ENCODE peak calls at places on chromosomes 16 and 17, in ten cellular contexts. Z, U, E, J, V, L, P, T, M and W are unnamed samples. For H3K9me3, the result is how much of the 10 kb centered on the place peaks cover.

GRCh38 chr17:68288804-68289203 is 2.1 kb downstream of the SLC16A6 start:
- DNase-seq in Z (no peak), U (no peak), E (no peak), J (no peak), V (no peak), L (no peak), P (no peak), T (no peak), M (no peak), W (peak)

GRCh38 chr16:17024514-17024913 is 446.2 kb downstream of the XYLT1 start:
- DNase-seq in Z (no peak), U (no peak), E (no peak), J (no peak), V (no peak), L (no peak), P (no peak), T (no peak), M (no peak), W (no peak)

GRCh38 chr17:4482338-4483011 is 16.2 kb upstream of the SPNS2 start:
- DNase-seq in Z (no peak), U (peak), E (no peak), J (no peak), V (no peak), L (no peak), P (no peak), T (no peak), M (no peak), W (peak)

GRCh38 chr16:81445143-81445922 is 725 bp downstream of the CMIP start:
- DNase-seq in Z (peak), U (peak), E (no peak), J (peak), V (no peak), L (no peak), P (no peak), T (peak), M (peak), W (peak)

GRCh38 chr16:27966756-27967155 is 96.8 kb downstream of the GSG1L start:
- DNase-seq in Z (no peak), U (no peak), E (no peak), J (no peak), V (no peak), L (no peak), P (no peak), T (no peak), M (no peak), W (no peak)

GRCh38 chr16:81711609-81712329 is 67.3 kb upstream of the PLCG2 start:
- DNase-seq in Z (peak), U (no peak), E (no peak), J (no peak), V (no peak), L (peak), P (no peak), T (no peak), M (peak), W (peak)

GRCh38 chr17:63703556-63704258 is 3.8 kb upstream of the LIMD2 start:
- DNase-seq in Z (no peak), U (no peak), E (no peak), J (no peak), V (no peak), L (no peak), P (peak), T (no peak), M (no peak), W (no peak)

GRCh38 chr17:32771396-32771795 is 105.5 kb downstream of the MYO1D start:
- DNase-seq in Z (no peak), U (no peak), E (no peak), J (no peak), V (no peak), L (no peak), P (no peak), T (no peak), M (peak), W (no peak)

GRCh38 chr16:72989203-72989991 is 58.5 kb downstream of the ZFHX3 start:
- DNase-seq in Z (peak), U (no peak), E (no peak), J (no peak), V (no peak), L (peak), P (peak), T (peak), M (no peak), W (no peak)

GRCh38 chr17:21286771-21287702 is 2.5 kb downstream of the MAP2K3 start:
- DNase-seq in Z (no peak), U (peak), E (no peak), J (no peak), V (no peak), L (no peak), P (no peak), T (peak), M (no peak), W (peak)

GRCh38 chr16:69838417-69838990 is 76.4 kb downstream of the WWP2 start:
- DNase-seq in Z (no peak), U (no peak), E (no peak), J (peak), V (no peak), L (peak), P (no peak), T (peak), M (no peak), W (peak)

GRCh38 chr17:74212262-74212912 is 984 bp upstream of the TTYH2 start:
- DNase-seq in Z (no peak), U (no peak), E (no peak), J (peak), V (no peak), L (no peak), P (no peak), T (no peak), M (no peak), W (peak)

GRCh38 chr16:69397821-69398521 is 12.2 kb upstream of the TERF2 start:
- DNase-seq in Z (peak), U (no peak), E (no peak), J (peak), V (no peak), L (peak), P (no peak), T (peak), M (peak), W (no peak)

GRCh38 chr17:69969897-69970296 is 105.1 kb upstream of the KCNJ16 start:
- DNase-seq in Z (no peak), U (no peak), E (no peak), J (no peak), V (no peak), L (no peak), P (no peak), T (no peak), M (no peak), W (no peak)

GRCh38 chr17:69972251-69972650 is 102.8 kb upstream of the KCNJ16 start:
- DNase-seq in Z (peak), U (no peak), E (no peak), J (no peak), V (no peak), L (no peak), P (no peak), T (no peak), M (no peak), W (no peak)

GRCh38 chr17:69967910-69968411 is 107.1 kb upstream of the KCNJ16 start:
- DNase-seq in Z (peak), U (no peak), E (no peak), J (no peak), V (no peak), L (no peak), P (no peak), T (no peak), M (no peak), W (no peak)
- H3K9me3 ChIP-seq in Z (under half), U (under half), E (under half), J (under half), V (under half), L (under half), P (under half), T (under half), M (under half), W (under half)

GRCh38 chr17:1492249-1493206 is at the start of gene MYO1C:
- DNase-seq in Z (no peak), U (no peak), E (no peak), J (peak), V (no peak), L (peak), P (no peak), T (no peak), M (no peak), W (no peak)
- TF ChIP-seq POLR2A in Z (no peak), U (no peak), E (no peak), J (no peak), V (no peak), L (no peak), P (no peak), T (no peak), M (no peak), W (no peak)

DNA sequence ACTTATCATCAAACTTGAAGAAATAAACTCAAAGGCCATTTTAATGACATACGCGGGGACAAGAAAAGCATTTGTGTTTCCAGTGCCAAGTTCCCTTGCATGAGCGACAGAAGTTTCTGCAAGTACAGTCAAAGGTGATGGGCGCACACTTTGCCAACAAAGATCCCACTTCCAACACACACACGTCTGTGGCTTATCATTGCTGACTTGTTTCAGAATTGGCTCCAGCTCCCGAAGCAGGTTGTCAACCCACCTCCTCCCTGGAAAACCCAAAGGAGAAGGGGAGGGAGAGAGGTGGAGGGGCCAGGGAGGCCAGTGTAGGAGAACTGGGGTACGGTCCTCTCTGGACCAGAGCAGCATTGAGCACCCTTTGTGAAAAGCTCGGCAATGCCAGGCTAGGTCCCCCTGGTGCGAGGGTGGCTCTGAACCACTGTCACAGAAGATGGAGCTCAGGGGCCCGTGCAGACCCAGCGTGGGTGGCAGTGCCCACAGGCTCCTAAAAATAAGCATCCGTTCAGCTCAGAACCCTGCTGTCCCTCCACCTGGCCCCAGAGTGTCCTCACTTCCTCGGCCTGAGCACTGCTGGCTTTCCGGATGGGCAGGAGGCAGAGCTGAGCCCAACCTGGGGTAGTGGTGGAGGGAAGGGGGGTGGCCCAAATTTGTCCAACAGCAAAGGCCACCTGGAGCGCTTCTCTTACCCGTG is 33.2 kb downstream of the RBFOX3 start:
- DNase-seq in Z (no peak), U (no peak), E (no peak), J (no peak), V (no peak), L (no peak), P (no peak), T (no peak), M (no peak), W (no peak)
- H3K9me3 ChIP-seq in Z (under half), U (under half), E (under half), J (under half), V (under half), L (under half), P (under half), T (under half), M (under half), W (under half)

GRCh38 chr17:1485311-1485747 is 7.2 kb downstream of the MYO1C start:
- DNase-seq in Z (no peak), U (peak), E (no peak), J (peak), V (no peak), L (peak), P (no peak), T (peak), M (peak), W (peak)

GRCh38 chr17:1484586-1485310 is 7.7 kb downstream of the MYO1C start:
- DNase-seq in Z (no peak), U (peak), E (no peak), J (peak), V (no peak), L (peak), P (no peak), T (peak), M (peak), W (peak)

GRCh38 chr17:1484060-1484535 is 8.4 kb downstream of the MYO1C start:
- DNase-seq in Z (no peak), U (no peak), E (no peak), J (no peak), V (no peak), L (no peak), P (no peak), T (no peak), M (no peak), W (no peak)

GRCh38 chr17:1486802-1487695 is 5.4 kb downstream of the MYO1C start:
- DNase-seq in Z (no peak), U (peak), E (no peak), J (peak), V (no peak), L (peak), P (peak), T (peak), M (peak), W (peak)

GRCh38 chr17:1485748-1486376 is 6.6 kb downstream of the MYO1C start:
- DNase-seq in Z (peak), U (peak), E (no peak), J (peak), V (no peak), L (peak), P (no peak), T (peak), M (peak), W (peak)
- TF ChIP-seq POLR2A in Z (peak), U (no peak), E (no peak), J (peak), V (no peak), L (peak), P (no peak), T (peak), M (peak), W (peak)

GRCh38 chr16:88288303-88288702 is 94.5 kb upstream of the ZNF469 start:
- DNase-seq in Z (no peak), U (no peak), E (no peak), J (no peak), V (no peak), L (no peak), P (no peak), T (no peak), M (no peak), W (no peak)
- H3K9me3 ChIP-seq in Z (under half), U (under half), E (half or more), J (under half), V (under half), L (under half), P (under half), T (under half), M (half or more), W (under half)

GRCh38 chr17:9080983-9081382 is 59.7 kb downstream of the NTN1 start:
- DNase-seq in Z (no peak), U (no peak), E (no peak), J (no peak), V (no peak), L (no peak), P (no peak), T (no peak), M (no peak), W (no peak)

GRCh38 chr17:9079461-9080103 is 58.3 kb downstream of the NTN1 start:
- DNase-seq in Z (no peak), U (no peak), E (no peak), J (no peak), V (no peak), L (no peak), P (no peak), T (no peak), M (no peak), W (no peak)

DNA sequence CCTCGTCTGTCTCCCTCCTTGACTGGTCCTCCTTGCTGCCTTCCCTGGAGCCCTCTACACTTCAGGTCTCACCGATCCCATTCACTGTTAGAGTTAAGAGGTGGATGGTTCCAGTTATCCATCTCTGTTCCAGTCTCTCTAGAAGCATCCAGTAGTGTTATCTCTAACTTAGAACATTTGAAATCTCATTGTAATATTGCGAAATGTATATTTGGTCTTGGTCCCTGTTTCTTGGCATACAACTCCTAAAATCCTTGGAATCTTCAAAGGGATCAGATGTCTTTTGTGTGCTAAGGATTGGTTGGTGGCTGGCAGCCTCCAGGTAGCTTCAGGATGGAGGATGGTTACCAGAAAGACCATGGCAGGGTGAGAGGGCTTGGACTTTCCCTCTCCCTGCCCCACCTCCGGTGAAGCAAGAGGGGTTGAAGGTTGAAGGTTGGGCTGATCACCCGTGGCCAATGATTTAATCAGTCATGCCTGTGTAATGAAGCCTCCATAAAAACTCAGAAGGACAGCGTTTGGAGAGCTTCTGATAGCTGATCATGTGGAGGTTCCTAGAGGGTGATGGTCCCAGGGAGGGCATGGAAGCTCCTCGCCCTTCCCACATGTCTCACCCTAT is 59.1 kb downstream of the NTN1 start:
- DNase-seq in Z (no peak), U (no peak), E (no peak), J (no peak), V (no peak), L (no peak), P (no peak), T (no peak), M (no peak), W (no peak)
- TF ChIP-seq POLR2A in Z (no peak), U (no peak), E (no peak), J (no peak), V (no peak), L (no peak), P (no peak), T (no peak), M (no peak), W (no peak)

GRCh38 chr16:12891836-12892235 is 9.6 kb upstream of the SHISA9 start:
- DNase-seq in Z (no peak), U (no peak), E (no peak), J (no peak), V (no peak), L (no peak), P (no peak), T (no peak), M (no peak), W (no peak)
- H3K9me3 ChIP-seq in Z (under half), U (under half), E (under half), J (under half), V (under half), L (under half), P (under half), T (under half), M (under half), W (under half)

GRCh38 chr17:82835766-82836512 is 3.9 kb downstream of the ZNF750 start:
- DNase-seq in Z (no peak), U (no peak), E (no peak), J (no peak), V (no peak), L (no peak), P (no peak), T (no peak), M (no peak), W (no peak)

GRCh38 chr17:82835122-82835521 is 4.7 kb downstream of the ZNF750 start:
- DNase-seq in Z (no peak), U (no peak), E (no peak), J (no peak), V (no peak), L (no peak), P (no peak), T (no peak), M (no peak), W (no peak)

GRCh38 chr17:82837586-82838320 is 2.1 kb downstream of the ZNF750 start:
- DNase-seq in Z (no peak), U (no peak), E (no peak), J (no peak), V (no peak), L (no peak), P (no peak), T (no peak), M (no peak), W (peak)

GRCh38 chr17:82838386-82839063 is 1.3 kb downstream of the ZNF750 start:
- DNase-seq in Z (peak), U (no peak), E (no peak), J (peak), V (no peak), L (peak), P (no peak), T (peak), M (no peak), W (peak)

GRCh38 chr17:82836823-82837357 is 2.9 kb downstream of the ZNF750 start:
- DNase-seq in Z (no peak), U (no peak), E (no peak), J (no peak), V (no peak), L (peak), P (no peak), T (no peak), M (no peak), W (no peak)
- TF ChIP-seq POLR2A in Z (no peak), U (no peak), E (no peak), J (no peak), V (no peak), L (no peak), P (no peak), T (no peak), M (no peak), W (no peak)

GRCh38 chr17:51997723-51998122 is 160.8 kb downstream of the CA10 start:
- DNase-seq in Z (no peak), U (no peak), E (no peak), J (no peak), V (no peak), L (no peak), P (no peak), T (no peak), M (no peak), W (no peak)

GRCh38 chr17:51995797-51996403 is 162.6 kb downstream of the CA10 start:
- DNase-seq in Z (no peak), U (no peak), E (no peak), J (no peak), V (no peak), L (no peak), P (no peak), T (no peak), M (no peak), W (no peak)

GRCh38 chr17:51999654-52000053 is 158.9 kb downstream of the CA10 start:
- DNase-seq in Z (no peak), U (no peak), E (no peak), J (no peak), V (no peak), L (no peak), P (no peak), T (no peak), M (no peak), W (no peak)
- H3K9me3 ChIP-seq in Z (under half), U (under half), E (under half), J (under half), V (under half), L (under half), P (under half), T (under half), M (under half), W (under half)